ENCODE peak calls at places on chromosomes 6 and 20, in seven cellular contexts. O is GDM1; W is BJ; P is activated CD8-positive, alpha-beta memory T cell treated with anti-CD3 and anti-CD28 coated beads for 1 hour; I is hippocampal formation; S is spleen; K is right cardiac atrium. A is an unnamed sample.

GRCh38 chr6:19180348-19181073 is 656.7 kb upstream of the ID4 start:
- DNase-seq in W (no peak), K (peak), I (peak), S (no peak), P (no peak), O (no peak), A (no peak)

GRCh38 chr20:11651138-11651537 is 266.6 kb upstream of the BTBD3 start:
- DNase-seq in I (no peak), K (no peak), P (no peak), W (no peak), S (no peak), O (no peak), A (peak)

GRCh38 chr6:9334979-9335378 is 899.6 kb upstream of the SLC35B3 start:
- DNase-seq in K (no peak), I (no peak), S (no peak), W (peak), P (no peak), O (no peak), A (no peak)

GRCh38 chr6:112398686-112399085 is 51.6 kb downstream of the RFPL4B start:
- DNase-seq in I (no peak), W (no peak), K (no peak), O (no peak), P (no peak), S (no peak), A (no peak)

GRCh38 chr6:170091000-170091638 is 199.8 kb downstream of the DLL1 start:
- DNase-seq in S (peak), O (no peak), W (no peak), K (peak), P (no peak), I (no peak), A (no peak)

GRCh38 chr6:209432-210103 is 82.7 kb upstream of the DUSP22 start:
- DNase-seq in I (no peak), S (no peak), O (no peak), W (no peak), K (no peak), P (no peak), A (no peak)

GRCh38 chr20:43666376-43667328 is at the start of gene MYBL2:
- DNase-seq in W (no peak), O (peak), K (peak), P (peak), S (peak), I (no peak), A (peak)

GRCh38 chr20:63698739-63699465 is 2.5 kb downstream of the TNFRSF6B start:
- DNase-seq in S (peak), K (peak), W (peak), I (no peak), O (no peak), P (no peak), A (no peak)

GRCh38 chr6:27479319-27480182 is 6.6 kb upstream of the ZNF184 start:
- DNase-seq in K (peak), S (peak), O (peak), W (peak), I (peak), P (peak), A (peak)

GRCh38 chr6:21189721-21190120 is 403.8 kb upstream of the SOX4 start:
- DNase-seq in P (no peak), K (no peak), S (no peak), W (no peak), I (no peak), O (no peak), A (no peak)

GRCh38 chr6:97958143-97958542 is 675.1 kb upstream of the MMS22L start:
- DNase-seq in O (no peak), S (peak), K (peak), P (no peak), W (no peak), I (no peak), A (no peak)

GRCh38 chr6:131789219-131789618 is 18.6 kb upstream of the ENPP1 start:
- DNase-seq in O (no peak), S (no peak), W (no peak), I (no peak), P (no peak), K (no peak), A (no peak)

GRCh38 chr20:40880063-40880715 is 148.4 kb upstream of the TOP1 start:
- DNase-seq in I (no peak), K (no peak), O (peak), S (no peak), P (no peak), W (no peak), A (peak)

A was measured in HL-60.